ENCODE peak calls at places on chromosome 1, in six cellular contexts. N is suprapubic skin, B is thoracic aorta, X is tibial nerve, C is thyroid gland, F is astrocyte. W is an unnamed sample.

GRCh38 chr1:82260051-82260450 is 459.3 kb downstream of the ADGRL2 start:
- DNase-seq in C (no peak), X (no peak), F (no peak), B (no peak), N (no peak), W (no peak)

GRCh38 chr1:1169429-1170214 is 4.1 kb upstream of the TTLL10 start:
- DNase-seq in C (no peak), F (no peak), X (no peak), N (no peak), B (no peak), W (peak)

GRCh38 chr1:54459140-54459539 is 52.9 kb upstream of the SSBP3 start:
- DNase-seq in F (no peak), N (peak), B (no peak), C (no peak), X (no peak), W (no peak)

GRCh38 chr1:155081472-155082300 is 3.0 kb downstream of the EFNA3 start:
- DNase-seq in B (no peak), N (no peak), C (no peak), X (no peak), F (no peak), W (no peak)

GRCh38 chr1:187203257-187203656 is 374.5 kb downstream of the PLA2G4A start:
- DNase-seq in X (no peak), B (no peak), N (no peak), C (no peak), F (peak), W (no peak)

GRCh38 chr1:70892140-70892539 is 155.5 kb downstream of the PTGER3 start:
- DNase-seq in X (no peak), B (no peak), N (no peak), F (no peak), C (no peak), W (no peak)

GRCh38 chr1:67716800-67717199 is 31.8 kb downstream of the GADD45A start:
- DNase-seq in C (peak), F (no peak), X (no peak), N (no peak), B (no peak), W (peak)

GRCh38 chr1:151606384-151606783 is 5.5 kb upstream of the SNX27 start:
- DNase-seq in X (no peak), F (no peak), N (no peak), B (no peak), C (no peak), W (no peak)

GRCh38 chr1:210246447-210246846 is 13.9 kb downstream of the SERTAD4 start:
- DNase-seq in F (peak), B (no peak), C (no peak), N (no peak), X (no peak), W (no peak)

GRCh38 chr1:46623733-46624695 is 7.4 kb upstream of the MOB3C start:
- DNase-seq in X (no peak), N (no peak), C (no peak), F (no peak), B (no peak), W (no peak)

GRCh38 chr1:214957330-214958137 is 125.0 kb upstream of the KCNK2 start:
- DNase-seq in N (no peak), F (peak), B (no peak), X (no peak), C (no peak), W (no peak)

GRCh38 chr1:22024485-22025367 is 23.3 kb downstream of the CELA3A start:
- DNase-seq in X (peak), N (peak), B (peak), F (peak), C (peak), W (no peak)

GRCh38 chr1:2374260-2375155 is 16.8 kb downstream of the MORN1 start:
- DNase-seq in N (peak), X (no peak), C (no peak), F (no peak), B (no peak), W (peak)

GRCh38 chr1:68229927-68230812 is 2.2 kb downstream of the WLS start:
- DNase-seq in F (peak), X (no peak), B (no peak), N (no peak), C (peak), W (no peak)

DNA sequence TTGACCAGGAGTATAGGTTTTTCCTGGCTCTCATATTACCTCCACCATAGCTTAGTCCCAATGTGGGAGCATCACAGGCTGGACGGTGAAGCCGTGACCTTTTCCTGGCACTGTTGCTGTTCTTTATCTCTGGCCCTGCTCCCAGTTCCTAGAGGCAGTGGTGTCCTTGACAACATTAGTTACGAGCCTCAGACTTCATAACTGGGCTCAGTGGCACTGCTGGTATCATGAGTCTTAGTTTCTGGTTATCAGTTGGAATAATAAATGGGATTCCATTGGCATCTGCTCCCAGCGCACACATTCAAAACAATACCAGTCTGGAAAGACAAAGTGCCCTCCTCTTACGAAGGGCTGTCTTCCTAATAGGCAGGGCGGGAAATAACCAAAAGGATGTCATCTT is 8.0 kb downstream of the RNPEP start:
- DNase-seq in N (peak), B (no peak), F (no peak), X (no peak), C (no peak), W (no peak)
- H3K27ac ChIP-seq in N (no peak), B (no peak), F (no peak), X (no peak), C (no peak), W (no peak)

DNA sequence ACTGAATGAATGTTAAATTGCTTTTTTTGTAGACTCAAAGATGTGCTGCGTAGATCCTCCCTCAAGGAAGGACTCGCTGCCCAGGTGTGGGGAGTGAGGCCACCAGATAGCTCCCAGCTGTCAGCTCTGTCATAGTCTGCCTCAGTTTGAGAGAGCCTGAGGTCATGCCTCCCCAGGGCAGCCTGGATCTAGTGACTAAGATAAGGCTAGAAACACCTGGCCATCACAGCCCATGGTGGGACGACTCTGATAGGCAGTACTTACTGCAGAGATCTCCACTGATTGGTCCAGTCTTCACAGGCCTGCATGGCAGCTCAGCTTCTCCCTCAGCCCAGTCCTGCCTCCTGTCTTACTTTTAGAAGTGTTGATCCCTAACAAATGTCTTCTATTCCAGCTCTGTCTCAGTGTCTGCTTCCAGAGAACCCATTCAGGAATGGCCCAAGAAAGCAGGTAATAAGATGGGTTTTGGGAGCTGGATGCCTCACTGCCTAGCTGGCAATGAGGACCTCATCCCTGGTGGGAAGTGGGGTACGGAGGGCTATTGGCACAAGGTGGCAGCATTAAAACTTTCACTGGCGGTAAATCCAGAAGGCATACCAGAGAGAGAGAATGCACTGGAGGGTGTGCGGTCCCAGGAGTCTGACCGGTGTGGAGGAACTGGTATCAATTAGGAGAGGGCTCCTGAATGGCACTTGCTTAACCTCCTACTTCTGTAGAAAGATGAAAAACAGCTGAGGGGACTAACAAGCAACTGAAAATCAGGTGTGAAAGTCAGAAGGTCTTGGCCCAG is 55.3 kb upstream of the GPR37L1 start:
- DNase-seq in X (no peak), N (no peak), F (no peak), C (no peak), B (no peak), W (no peak)
- TF ChIP-seq CTCF in X (no peak), N (no peak), F (no peak), C (no peak), B (no peak), W (no peak)

DNA sequence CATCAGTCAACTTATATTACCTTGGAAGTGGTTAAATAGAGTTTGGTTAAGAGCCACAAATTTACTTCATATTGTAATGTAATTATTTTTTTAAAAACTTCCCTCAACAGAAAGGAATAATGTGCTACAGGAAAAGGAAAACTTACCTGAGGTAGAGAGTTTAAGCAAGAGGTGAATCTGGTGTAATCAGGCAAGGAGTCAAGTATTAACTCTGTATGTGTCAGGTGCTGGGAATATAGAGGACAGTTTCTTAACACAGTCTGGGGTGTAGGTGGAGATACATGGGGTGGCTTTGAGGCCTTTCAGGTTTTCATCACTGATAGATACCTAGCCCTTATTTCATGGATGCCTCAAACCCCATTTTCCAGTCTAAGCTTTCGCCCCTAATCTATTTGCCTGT is 25.9 kb upstream of the MYOCOS start:
- DNase-seq in X (no peak), N (no peak), B (no peak), C (no peak), F (no peak), W (no peak)
- H3K27ac ChIP-seq in X (no peak), N (no peak), B (peak), C (no peak), F (no peak), W (no peak)

GRCh38 chr1:231381729-231382128 is 40.4 kb downstream of the EGLN1 start:
- DNase-seq in B (no peak), N (no peak), X (no peak), C (no peak), F (no peak), W (no peak)
- TF ChIP-seq CTCF in B (no peak), N (no peak), X (no peak), C (no peak), F (no peak), W (no peak)

DNA sequence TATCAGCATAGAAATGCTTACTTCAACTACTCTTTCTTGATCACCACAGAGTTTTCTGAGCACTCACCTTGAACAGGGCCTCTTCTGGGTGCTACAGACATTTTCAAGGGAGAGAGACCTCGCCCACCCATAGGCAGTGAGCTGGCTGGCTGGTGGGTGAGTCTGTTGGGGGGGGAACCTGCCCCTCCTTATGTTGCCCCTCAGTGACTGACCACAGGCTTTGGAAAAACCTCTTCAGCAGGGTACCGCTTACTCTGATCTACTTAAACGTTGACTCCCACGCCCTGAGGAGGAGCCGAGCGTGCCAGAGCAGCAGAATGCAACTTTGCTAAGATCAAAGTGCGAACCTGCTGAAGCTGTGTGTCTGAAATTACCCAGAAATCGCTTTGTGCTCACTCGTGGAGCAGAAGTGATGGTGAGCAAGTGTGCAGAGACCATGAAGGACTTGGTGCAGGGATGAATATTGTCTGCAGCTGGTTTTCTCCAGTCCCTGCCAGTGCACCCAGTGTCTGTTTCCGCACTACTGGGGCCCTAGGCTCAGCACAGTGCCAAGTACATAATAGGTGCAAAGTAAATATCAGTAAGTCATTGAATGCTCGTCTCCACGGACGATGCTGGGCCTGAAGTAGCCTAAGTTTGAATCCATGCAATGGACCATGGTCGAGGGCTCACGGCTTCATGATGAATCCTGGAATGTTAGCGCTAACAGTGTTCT is 158.7 kb upstream of the IRF2BP2 start:
- DNase-seq in F (no peak), N (peak), B (no peak), X (no peak), C (no peak), W (no peak)
- H3K27ac ChIP-seq in F (no peak), N (no peak), B (no peak), X (no peak), C (no peak), W (no peak)

DNA sequence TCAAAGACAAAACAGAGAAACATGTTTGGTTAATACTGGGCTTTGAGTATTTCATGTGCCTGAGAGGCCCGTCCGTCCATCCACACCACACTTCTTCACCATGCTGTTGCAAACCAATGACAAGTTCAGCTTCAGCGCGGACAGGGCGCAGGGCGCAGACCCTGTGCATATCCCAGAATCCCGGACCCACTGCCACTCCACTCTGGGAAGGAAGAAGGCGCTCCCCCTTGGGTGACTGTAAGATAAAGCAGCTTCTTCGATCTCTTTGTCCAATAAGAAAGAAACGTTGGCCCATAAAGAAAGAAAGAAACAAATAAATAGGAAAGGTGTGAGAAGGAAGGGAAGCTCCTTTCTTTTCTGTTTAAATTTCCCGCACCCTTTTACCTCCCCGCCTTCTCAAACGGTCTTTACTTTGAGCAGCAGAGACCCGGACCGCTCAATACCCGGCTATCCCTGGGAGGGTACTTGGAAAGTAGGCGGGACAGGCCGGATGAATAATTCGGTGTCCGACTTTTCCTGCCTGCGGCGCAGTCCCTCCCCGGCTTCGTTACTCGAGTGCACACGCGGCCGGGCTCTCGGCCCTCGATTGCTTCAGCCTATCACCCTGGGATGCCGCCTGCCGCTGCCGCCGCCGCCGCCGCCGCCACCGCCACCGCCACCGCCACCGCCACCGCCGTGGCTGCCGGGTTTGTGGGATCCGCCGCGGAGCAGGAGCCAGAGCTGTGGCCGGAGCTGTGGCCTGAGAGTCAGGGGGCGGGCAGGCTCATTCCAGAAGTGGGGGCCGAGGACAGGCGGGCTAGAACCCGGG is 550 bp upstream of the RASAL2 start:
- DNase-seq in B (peak), N (peak), F (peak), X (peak), C (peak), W (peak)
- TF ChIP-seq CTCF in B (no peak), N (no peak), F (no peak), X (no peak), C (no peak), W (peak)

GRCh38 chr1:167507719-167508118 is 10.6 kb downstream of the CD247 start:
- DNase-seq in F (no peak), X (no peak), C (no peak), N (no peak), B (no peak), W (no peak)
- H3K27ac ChIP-seq in F (no peak), X (no peak), C (no peak), N (no peak), B (no peak), W (no peak)

GRCh38 chr1:194342484-194343262 is 1156.3 kb upstream of the B3GALT2 start:
- DNase-seq in C (no peak), B (no peak), X (no peak), N (no peak), F (no peak), W (no peak)
- TF ChIP-seq CTCF in C (no peak), B (no peak), X (no peak), N (no peak), F (no peak), W (no peak)

W was measured in RWPE2.